ENCODE peak calls at places on chromosomes 6 and 20, in ten cellular contexts. U is aorta; I is activated T-cell treated with anti-CD3 and anti-CD28 coated beads, Interleukin-2, amount 50 U/mL, for 72 hours; G is amniotic stem cell; Q is endodermal cell; C is fibroblast of the conjunctiva; L is mesendoderm; R is SW 1271; H is astrocyte of the spinal cord; T is NCI-H774. Y is an unnamed sample.

GRCh38 chr6:71888720-71889340 is 2.5 kb downstream of the RIMS1 start:
- DNase-seq in R (no peak), I (no peak), Q (no peak), T (no peak), G (no peak), C (no peak), H (no peak), U (no peak), L (no peak), Y (no peak)

GRCh38 chr6:27251672-27252251 is 4.3 kb downstream of the PRSS16 start:
- DNase-seq in I (peak), Q (peak), H (peak), U (peak), G (no peak), T (peak), L (peak), R (peak), C (peak), Y (peak)

GRCh38 chr20:48706116-48706656 is 121.6 kb downstream of the PREX1 start:
- DNase-seq in R (no peak), U (no peak), T (no peak), G (no peak), Q (no peak), H (no peak), C (peak), L (no peak), I (no peak), Y (no peak)

GRCh38 chr6:111691345-111692225 is 85.9 kb upstream of the TRAF3IP2 start:
- DNase-seq in C (no peak), R (no peak), H (no peak), T (no peak), U (no peak), I (no peak), L (no peak), G (no peak), Q (no peak), Y (no peak)

GRCh38 chr6:14501240-14501639 is 383.7 kb downstream of the CD83 start:
- DNase-seq in L (no peak), H (no peak), C (no peak), I (no peak), G (no peak), Q (no peak), U (no peak), T (no peak), R (no peak), Y (no peak)

GRCh38 chr20:38805958-38806854 is 709 bp downstream of the PPP1R16B start:
- DNase-seq in Q (peak), G (no peak), U (peak), I (peak), C (no peak), L (peak), H (no peak), R (no peak), T (no peak), Y (peak)

GRCh38 chr6:139290787-139291294 is 957 bp downstream of the TXLNB start:
- DNase-seq in T (no peak), Q (no peak), C (peak), R (no peak), L (no peak), I (peak), H (peak), G (no peak), U (no peak), Y (peak)

GRCh38 chr6:124512431-124512830 is 449.8 kb upstream of the RNF217 start:
- DNase-seq in U (no peak), L (no peak), Q (no peak), T (no peak), H (no peak), C (no peak), I (no peak), R (no peak), G (no peak), Y (no peak)

GRCh38 chr6:33700391-33701050 is 11.0 kb downstream of the UQCC2 start:
- DNase-seq in I (peak), L (peak), C (peak), G (peak), R (no peak), Q (peak), U (peak), H (peak), T (peak), Y (peak)

GRCh38 chr6:169168302-169168630 is 85.4 kb downstream of the THBS2 start:
- DNase-seq in C (no peak), U (no peak), L (no peak), T (no peak), I (no peak), H (no peak), R (no peak), Q (no peak), G (no peak), Y (no peak)

GRCh38 chr6:71394001-71394432 is 105.4 kb downstream of the OGFRL1 start:
- DNase-seq in H (peak), T (no peak), U (no peak), C (no peak), R (no peak), L (no peak), Q (no peak), I (no peak), G (no peak), Y (no peak)

GRCh38 chr6:10099086-10099499 is 315.8 kb downstream of the TFAP2A start:
- DNase-seq in H (no peak), T (no peak), G (no peak), L (peak), C (no peak), U (no peak), R (no peak), I (no peak), Q (peak), Y (no peak)

GRCh38 chr6:149851461-149851860 is 12.7 kb downstream of the LRP11 start:
- DNase-seq in L (no peak), U (no peak), T (no peak), G (no peak), H (peak), C (no peak), Q (no peak), R (no peak), I (no peak), Y (no peak)

GRCh38 chr6:21885101-21885500 is 291.6 kb downstream of the SOX4 start:
- DNase-seq in G (no peak), I (no peak), H (no peak), U (no peak), T (no peak), C (no peak), L (no peak), R (no peak), Q (no peak), Y (no peak)

GRCh38 chr6:161003336-161003735 is 11.8 kb downstream of the MAP3K4 start:
- DNase-seq in L (no peak), C (no peak), H (no peak), T (no peak), G (no peak), U (no peak), I (no peak), R (no peak), Q (no peak), Y (no peak)

GRCh38 chr6:169445661-169446581 is 192.3 kb upstream of the THBS2 start:
- DNase-seq in G (no peak), Q (peak), I (no peak), T (peak), H (no peak), R (no peak), U (no peak), C (no peak), L (no peak), Y (no peak)

GRCh38 chr6:100614386-100614785 is 149.7 kb upstream of the SIM1 start:
- DNase-seq in L (no peak), U (no peak), Q (no peak), G (no peak), H (no peak), I (no peak), T (no peak), C (no peak), R (no peak), Y (no peak)

GRCh38 chr20:35235881-35236280 is 9.4 kb downstream of the MMP24 start:
- DNase-seq in C (no peak), L (no peak), Q (no peak), U (no peak), R (no peak), T (no peak), G (no peak), H (no peak), I (no peak), Y (no peak)

GRCh38 chr20:63751471-63752271 is 12.1 kb downstream of the SLC2A4RG start:
- DNase-seq in Q (peak), G (no peak), I (peak), T (no peak), C (no peak), U (peak), H (no peak), L (no peak), R (no peak), Y (no peak)

GRCh38 chr20:19277381-19277780 is 64.9 kb downstream of the SLC24A3 start:
- DNase-seq in I (no peak), G (no peak), L (no peak), U (no peak), H (no peak), T (no peak), Q (no peak), R (no peak), C (no peak), Y (no peak)

GRCh38 chr6:36642913-36643817 is 35.3 kb upstream of the CDKN1A start:
- DNase-seq in Q (no peak), C (no peak), U (peak), G (peak), I (no peak), L (no peak), T (no peak), H (peak), R (no peak), Y (no peak)

GRCh38 chr20:33846291-33846916 is 35.3 kb downstream of the CHMP4B start:
- DNase-seq in Q (no peak), T (no peak), L (no peak), U (no peak), I (no peak), H (peak), G (no peak), C (peak), R (no peak), Y (no peak)

GRCh38 chr20:45268531-45268930 is 14.2 kb upstream of the SLPI start:
- DNase-seq in U (no peak), Q (no peak), H (no peak), I (no peak), C (no peak), R (no peak), L (no peak), G (no peak), T (no peak), Y (no peak)

GRCh38 chr6:100719883-100720682 is 161.0 kb downstream of the ASCC3 start:
- DNase-seq in T (peak), U (no peak), Q (no peak), C (peak), I (no peak), G (no peak), H (peak), R (no peak), L (peak), Y (no peak)

GRCh38 chr6:169962604-169963469 is 211.4 kb downstream of the ERMARD start:
- DNase-seq in Q (no peak), R (no peak), G (no peak), I (no peak), L (no peak), H (no peak), T (no peak), U (peak), C (no peak), Y (no peak)

GRCh38 chr6:20092071-20092566 is 120.2 kb downstream of the MBOAT1 start:
- DNase-seq in G (no peak), Q (no peak), T (peak), R (no peak), H (peak), U (no peak), L (peak), C (peak), I (no peak), Y (no peak)

GRCh38 chr6:168385858-168386735 is 54.9 kb upstream of the SMOC2 start:
- DNase-seq in Q (no peak), L (no peak), C (no peak), T (peak), G (no peak), U (no peak), H (no peak), I (no peak), R (no peak), Y (no peak)

GRCh38 chr6:142333431-142333830 is 31.6 kb downstream of the ADGRG6 start:
- DNase-seq in G (no peak), C (no peak), Q (no peak), H (no peak), L (no peak), T (no peak), I (no peak), U (no peak), R (no peak), Y (no peak)

GRCh38 chr6:74705451-74705850 is 500.4 kb downstream of the COL12A1 start:
- DNase-seq in G (no peak), C (no peak), R (no peak), H (no peak), T (no peak), Q (no peak), U (no peak), I (no peak), L (no peak), Y (no peak)

GRCh38 chr6:36025260-36025931 is 955 bp upstream of the SLC26A8 start:
- DNase-seq in G (peak), T (no peak), R (no peak), C (no peak), Q (no peak), I (no peak), U (no peak), H (peak), L (no peak), Y (no peak)

GRCh38 chr20:25005220-25005619 is 12.7 kb upstream of the APMAP start:
- DNase-seq in I (no peak), Q (no peak), R (no peak), H (peak), T (no peak), G (no peak), L (no peak), C (no peak), U (peak), Y (no peak)

GRCh38 chr6:135318728-135319469 is 137.8 kb downstream of the MYB start:
- DNase-seq in H (no peak), G (no peak), C (no peak), Q (no peak), R (no peak), I (no peak), U (no peak), L (peak), T (no peak), Y (no peak)